ENCODE peak calls at places on chromosomes 3 and 15, in five cellular contexts. M, U, I, S and N are unnamed samples.

GRCh38 chr3:132900479-132900878 is 137.7 kb upstream of the TMEM108 start:
- DNase-seq in M (no peak), U (no peak), I (no peak), S (no peak), N (no peak)

GRCh38 chr15:38768970-38769369 is 204.4 kb upstream of the RASGRP1 start:
- DNase-seq in M (no peak), U (peak), I (peak), S (peak), N (no peak)

GRCh38 chr3:117793684-117794304 is 1084.2 kb downstream of the TUSC7 start:
- DNase-seq in M (no peak), U (no peak), I (peak), S (no peak), N (no peak)

GRCh38 chr3:45225465-45226205 is 452 bp downstream of the TMEM158 start:
- DNase-seq in M (no peak), U (peak), I (peak), S (peak), N (peak)

GRCh38 chr3:14319654-14320182 is 82.7 kb upstream of the SLC6A6 start:
- DNase-seq in M (peak), U (peak), I (peak), S (peak), N (peak)

GRCh38 chr3:87607234-87607633 is 330.9 kb upstream of the POU1F1 start:
- DNase-seq in M (no peak), U (no peak), I (no peak), S (no peak), N (no peak)

GRCh38 chr3:33722186-33722585 is 4.1 kb upstream of the CLASP2 start:
- DNase-seq in M (no peak), U (no peak), I (peak), S (no peak), N (no peak)

GRCh38 chr3:197606468-197606867 is 50.7 kb upstream of the BDH1 start:
- DNase-seq in M (no peak), U (no peak), I (no peak), S (no peak), N (no peak)

GRCh38 chr15:35019401-35020327 is 31.6 kb upstream of the ZNF770 start:
- DNase-seq in M (no peak), U (peak), I (peak), S (no peak), N (no peak)
- H3K4me2 ChIP-seq in M (no peak), U (peak), I (peak), S (no peak), N (no peak)

GRCh38 chr3:113829576-113830354 is 8.8 kb upstream of the GRAMD1C start:
- DNase-seq in M (no peak), U (no peak), I (no peak), S (no peak), N (no peak)
- H3K4me2 ChIP-seq in M (no peak), U (no peak), I (no peak), S (no peak), N (peak)

DNA sequence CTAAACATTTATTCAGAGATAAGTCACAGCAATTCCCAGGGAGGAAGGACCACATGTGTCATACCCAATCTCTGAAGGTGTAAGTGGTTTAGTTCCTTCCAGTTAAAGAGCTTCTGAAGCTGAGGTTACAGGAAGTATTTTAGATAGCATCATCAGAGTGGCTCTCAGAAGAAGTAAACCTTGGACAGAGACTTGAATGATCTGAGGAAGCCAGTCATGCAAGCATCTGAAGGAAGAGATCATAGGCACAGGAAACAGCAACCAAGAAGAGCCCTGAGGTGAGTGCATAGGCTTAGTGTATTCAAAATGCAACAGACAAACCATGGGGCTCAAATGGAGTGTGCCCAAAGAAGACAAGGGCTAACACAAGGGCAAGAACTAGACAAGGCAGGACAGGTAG is 210.3 kb downstream of the ULK4 start:
- DNase-seq in M (no peak), U (no peak), I (peak), S (no peak), N (no peak)
- H3K4me2 ChIP-seq in M (no peak), U (no peak), I (no peak), S (no peak), N (no peak)

DNA sequence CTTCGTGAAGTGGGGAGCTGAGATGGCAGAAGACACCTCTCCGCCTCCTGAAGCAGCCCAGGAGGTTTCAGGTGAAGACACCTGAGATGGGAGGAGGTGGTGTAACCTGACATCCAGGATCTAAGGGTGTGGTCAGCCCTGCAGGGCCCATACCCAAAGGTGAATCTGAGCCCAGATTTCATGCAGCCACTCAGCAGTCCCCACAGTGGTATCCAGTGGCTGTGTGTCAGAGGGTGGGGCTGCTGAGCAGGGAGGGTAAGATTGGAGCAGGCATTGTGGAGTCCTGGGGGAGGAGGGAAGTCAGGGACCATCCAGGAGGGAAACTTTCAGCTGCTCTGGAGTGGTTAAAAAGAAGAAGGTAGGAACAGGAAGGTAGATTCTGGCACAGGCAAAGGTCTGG is 46.0 kb upstream of the SMAD6 start:
- DNase-seq in M (no peak), U (no peak), I (no peak), S (no peak), N (no peak)
- H3K4me2 ChIP-seq in M (no peak), U (no peak), I (no peak), S (peak), N (no peak)

GRCh38 chr3:73734376-73734775 is 109.6 kb upstream of the PDZRN3 start:
- DNase-seq in M (no peak), U (no peak), I (no peak), S (no peak), N (no peak)
- H3K4me2 ChIP-seq in M (no peak), U (no peak), I (no peak), S (no peak), N (no peak)